ENCODE peak calls at places on chromosomes 7 and 10, in nine cellular contexts. One of them, this sample, is unnamed. For H3K4me1, the result is how much of the 10 kb centered on the place peaks cover.

GRCh38 chr10:98013776-98014175 is 16.6 kb downstream of the CRTAC1 start:
- DNase-seq in thyroid gland: no peak
- DNase-seq in cardiac muscle cell: no peak
- DNase-seq in astrocyte: no peak
- DNase-seq in lower lobe of right lung: no peak
- DNase-seq in colonic mucosa: no peak
- DNase-seq in right atrium auricular region: no peak
- DNase-seq in gastrocnemius medialis: no peak
- DNase-seq in fibroblast of lung: no peak
- DNase-seq in this sample: no peak

GRCh38 chr10:11849908-11850307 is 26.8 kb downstream of the PROSER2 start:
- DNase-seq in thyroid gland: no peak
- DNase-seq in colonic mucosa: no peak
- DNase-seq in astrocyte: no peak
- DNase-seq in gastrocnemius medialis: no peak
- DNase-seq in cardiac muscle cell: no peak
- DNase-seq in right atrium auricular region: no peak
- DNase-seq in lower lobe of right lung: peak
- DNase-seq in fibroblast of lung: no peak
- DNase-seq in this sample: no peak

GRCh38 chr10:102713814-102714620 is at the start of gene ARL3:
- DNase-seq in cardiac muscle cell: peak
- DNase-seq in astrocyte: peak
- DNase-seq in fibroblast of lung: peak
- DNase-seq in gastrocnemius medialis: peak
- DNase-seq in thyroid gland: peak
- DNase-seq in right atrium auricular region: peak
- DNase-seq in lower lobe of right lung: peak
- DNase-seq in colonic mucosa: peak
- DNase-seq in this sample: peak

GRCh38 chr10:35218339-35218955 is 91.8 kb downstream of the CREM start:
- DNase-seq in lower lobe of right lung: peak
- DNase-seq in colonic mucosa: peak
- DNase-seq in cardiac muscle cell: peak
- DNase-seq in gastrocnemius medialis: peak
- DNase-seq in right atrium auricular region: peak
- DNase-seq in astrocyte: peak
- DNase-seq in fibroblast of lung: peak
- DNase-seq in thyroid gland: peak
- DNase-seq in this sample: peak

GRCh38 chr7:42691030-42691639 is 220.7 kb downstream of the C7orf25 start:
- DNase-seq in thyroid gland: peak
- DNase-seq in gastrocnemius medialis: no peak
- DNase-seq in right atrium auricular region: no peak
- DNase-seq in fibroblast of lung: peak
- DNase-seq in astrocyte: peak
- DNase-seq in colonic mucosa: peak
- DNase-seq in cardiac muscle cell: peak
- DNase-seq in lower lobe of right lung: no peak
- DNase-seq in this sample: peak

GRCh38 chr10:124586142-124586541 is 124.5 kb downstream of the LHPP start:
- DNase-seq in thyroid gland: no peak
- DNase-seq in lower lobe of right lung: peak
- DNase-seq in cardiac muscle cell: no peak
- DNase-seq in fibroblast of lung: no peak
- DNase-seq in colonic mucosa: no peak
- DNase-seq in right atrium auricular region: no peak
- DNase-seq in astrocyte: no peak
- DNase-seq in gastrocnemius medialis: no peak
- DNase-seq in this sample: no peak

GRCh38 chr10:62640386-62640785 is 164.1 kb upstream of the ADO start:
- DNase-seq in lower lobe of right lung: no peak
- DNase-seq in right atrium auricular region: no peak
- DNase-seq in astrocyte: peak
- DNase-seq in thyroid gland: no peak
- DNase-seq in colonic mucosa: no peak
- DNase-seq in gastrocnemius medialis: no peak
- DNase-seq in cardiac muscle cell: no peak
- DNase-seq in fibroblast of lung: no peak
- DNase-seq in this sample: no peak

GRCh38 chr10:125016123-125016522 is 74.2 kb downstream of the ZRANB1 start:
- DNase-seq in astrocyte: no peak
- DNase-seq in thyroid gland: peak
- DNase-seq in gastrocnemius medialis: peak
- DNase-seq in right atrium auricular region: no peak
- DNase-seq in cardiac muscle cell: no peak
- DNase-seq in colonic mucosa: no peak
- DNase-seq in fibroblast of lung: no peak
- DNase-seq in lower lobe of right lung: no peak
- DNase-seq in this sample: no peak

GRCh38 chr7:128236924-128237586 is 4.0 kb upstream of the LEP start:
- DNase-seq in right atrium auricular region: no peak
- DNase-seq in cardiac muscle cell: no peak
- DNase-seq in fibroblast of lung: peak
- DNase-seq in thyroid gland: no peak
- DNase-seq in colonic mucosa: no peak
- DNase-seq in astrocyte: peak
- DNase-seq in gastrocnemius medialis: no peak
- DNase-seq in lower lobe of right lung: no peak
- DNase-seq in this sample: no peak

GRCh38 chr10:116892873-116893685 is 43.8 kb downstream of the ENO4 start:
- DNase-seq in fibroblast of lung: peak
- DNase-seq in thyroid gland: no peak
- DNase-seq in cardiac muscle cell: no peak
- DNase-seq in lower lobe of right lung: no peak
- DNase-seq in gastrocnemius medialis: no peak
- DNase-seq in colonic mucosa: no peak
- DNase-seq in right atrium auricular region: no peak
- DNase-seq in astrocyte: no peak
- DNase-seq in this sample: no peak

GRCh38 chr7:155190608-155191536 is 106.8 kb upstream of the INSIG1 start:
- DNase-seq in astrocyte: no peak
- DNase-seq in fibroblast of lung: peak
- DNase-seq in lower lobe of right lung: peak
- DNase-seq in right atrium auricular region: no peak
- DNase-seq in thyroid gland: peak
- DNase-seq in colonic mucosa: peak
- DNase-seq in cardiac muscle cell: peak
- DNase-seq in gastrocnemius medialis: peak
- DNase-seq in this sample: peak

GRCh38 chr7:154776350-154776749 is 226.6 kb downstream of the PAXIP1 start:
- DNase-seq in fibroblast of lung: no peak
- DNase-seq in astrocyte: no peak
- DNase-seq in cardiac muscle cell: no peak
- DNase-seq in thyroid gland: no peak
- DNase-seq in colonic mucosa: no peak
- DNase-seq in gastrocnemius medialis: no peak
- DNase-seq in right atrium auricular region: no peak
- DNase-seq in lower lobe of right lung: no peak
- DNase-seq in this sample: no peak

GRCh38 chr10:62815373-62816111 is 624 bp downstream of the EGR2 start:
- DNase-seq in astrocyte: peak
- DNase-seq in fibroblast of lung: no peak
- DNase-seq in thyroid gland: peak
- DNase-seq in cardiac muscle cell: peak
- DNase-seq in colonic mucosa: peak
- DNase-seq in right atrium auricular region: no peak
- DNase-seq in gastrocnemius medialis: no peak
- DNase-seq in lower lobe of right lung: peak
- DNase-seq in this sample: peak

GRCh38 chr10:13882112-13882711 is 295.4 kb downstream of the PRPF18 start:
- DNase-seq in astrocyte: peak
- DNase-seq in right atrium auricular region: no peak
- DNase-seq in lower lobe of right lung: peak
- DNase-seq in fibroblast of lung: peak
- DNase-seq in gastrocnemius medialis: peak
- DNase-seq in colonic mucosa: no peak
- DNase-seq in thyroid gland: no peak
- DNase-seq in cardiac muscle cell: no peak
- DNase-seq in this sample: peak

GRCh38 chr7:36787933-36788378 is 63.7 kb upstream of the AOAH start:
- DNase-seq in gastrocnemius medialis: no peak
- DNase-seq in fibroblast of lung: no peak
- DNase-seq in astrocyte: no peak
- DNase-seq in thyroid gland: no peak
- DNase-seq in cardiac muscle cell: no peak
- DNase-seq in right atrium auricular region: no peak
- DNase-seq in lower lobe of right lung: no peak
- DNase-seq in colonic mucosa: no peak
- DNase-seq in this sample: no peak

GRCh38 chr7:46752881-46753366 is 829.0 kb downstream of the TNS3 start:
- DNase-seq in right atrium auricular region: no peak
- DNase-seq in astrocyte: peak
- DNase-seq in gastrocnemius medialis: no peak
- DNase-seq in cardiac muscle cell: no peak
- DNase-seq in fibroblast of lung: peak
- DNase-seq in lower lobe of right lung: no peak
- DNase-seq in thyroid gland: no peak
- DNase-seq in colonic mucosa: no peak
- DNase-seq in this sample: no peak

GRCh38 chr7:142611566-142612250 is 137.6 kb upstream of the PRSS1 start:
- DNase-seq in right atrium auricular region: no peak
- DNase-seq in astrocyte: no peak
- DNase-seq in colonic mucosa: no peak
- DNase-seq in cardiac muscle cell: no peak
- DNase-seq in fibroblast of lung: no peak
- DNase-seq in gastrocnemius medialis: no peak
- DNase-seq in lower lobe of right lung: no peak
- DNase-seq in thyroid gland: no peak
- DNase-seq in this sample: no peak

GRCh38 chr10:116925061-116925460 is 75.8 kb downstream of the ENO4 start:
- DNase-seq in gastrocnemius medialis: no peak
- DNase-seq in thyroid gland: no peak
- DNase-seq in cardiac muscle cell: no peak
- DNase-seq in right atrium auricular region: no peak
- DNase-seq in astrocyte: no peak
- DNase-seq in lower lobe of right lung: no peak
- DNase-seq in colonic mucosa: no peak
- DNase-seq in fibroblast of lung: no peak
- DNase-seq in this sample: no peak

GRCh38 chr7:25517906-25518305 is 289.6 kb upstream of the NPVF start:
- DNase-seq in lower lobe of right lung: no peak
- DNase-seq in astrocyte: no peak
- DNase-seq in gastrocnemius medialis: no peak
- DNase-seq in right atrium auricular region: no peak
- DNase-seq in fibroblast of lung: no peak
- DNase-seq in colonic mucosa: no peak
- DNase-seq in cardiac muscle cell: no peak
- DNase-seq in thyroid gland: no peak
- DNase-seq in this sample: peak

GRCh38 chr10:5416981-5417380 is 4.6 kb downstream of the NET1 start:
- DNase-seq in colonic mucosa: no peak
- DNase-seq in cardiac muscle cell: no peak
- DNase-seq in fibroblast of lung: no peak
- DNase-seq in astrocyte: peak
- DNase-seq in gastrocnemius medialis: peak
- DNase-seq in thyroid gland: no peak
- DNase-seq in lower lobe of right lung: no peak
- DNase-seq in right atrium auricular region: no peak
- DNase-seq in this sample: peak

GRCh38 chr7:16616542-16616941 is 29.0 kb downstream of the ANKMY2 start:
- DNase-seq in right atrium auricular region: no peak
- DNase-seq in cardiac muscle cell: no peak
- DNase-seq in thyroid gland: no peak
- DNase-seq in gastrocnemius medialis: peak
- DNase-seq in lower lobe of right lung: peak
- DNase-seq in colonic mucosa: no peak
- DNase-seq in astrocyte: no peak
- DNase-seq in fibroblast of lung: no peak
- DNase-seq in this sample: peak
- H3K4me3 ChIP-seq in right atrium auricular region: no peak
- H3K4me3 ChIP-seq in cardiac muscle cell: no peak
- H3K4me3 ChIP-seq in thyroid gland: no peak
- H3K4me3 ChIP-seq in gastrocnemius medialis: no peak
- H3K4me3 ChIP-seq in lower lobe of right lung: no peak
- H3K4me3 ChIP-seq in colonic mucosa: no peak
- H3K4me3 ChIP-seq in astrocyte: no peak
- H3K4me3 ChIP-seq in fibroblast of lung: no peak
- H3K4me3 ChIP-seq in this sample: no peak

GRCh38 chr7:334618-335357 is 44.8 kb downstream of the FOXL3 start:
- DNase-seq in right atrium auricular region: no peak
- DNase-seq in thyroid gland: no peak
- DNase-seq in colonic mucosa: no peak
- DNase-seq in lower lobe of right lung: no peak
- DNase-seq in gastrocnemius medialis: no peak
- DNase-seq in astrocyte: no peak
- DNase-seq in fibroblast of lung: no peak
- DNase-seq in cardiac muscle cell: no peak
- DNase-seq in this sample: no peak
- H3K4me1 ChIP-seq in right atrium auricular region: under half
- H3K4me1 ChIP-seq in thyroid gland: under half
- H3K4me1 ChIP-seq in colonic mucosa: under half
- H3K4me1 ChIP-seq in lower lobe of right lung: under half
- H3K4me1 ChIP-seq in gastrocnemius medialis: under half
- H3K4me1 ChIP-seq in astrocyte: under half
- H3K4me1 ChIP-seq in fibroblast of lung: under half
- H3K4me1 ChIP-seq in cardiac muscle cell: under half
- H3K4me1 ChIP-seq in this sample: under half

GRCh38 chr10:76303682-76304316 is 872.4 kb downstream of the LRMDA start:
- DNase-seq in fibroblast of lung: peak
- DNase-seq in right atrium auricular region: peak
- DNase-seq in lower lobe of right lung: peak
- DNase-seq in colonic mucosa: peak
- DNase-seq in astrocyte: peak
- DNase-seq in gastrocnemius medialis: peak
- DNase-seq in cardiac muscle cell: peak
- DNase-seq in thyroid gland: peak
- DNase-seq in this sample: peak
- TF ChIP-seq CTCF in fibroblast of lung: peak
- TF ChIP-seq CTCF in right atrium auricular region: peak
- TF ChIP-seq CTCF in lower lobe of right lung: peak
- TF ChIP-seq CTCF in colonic mucosa: peak
- TF ChIP-seq CTCF in astrocyte: peak
- TF ChIP-seq CTCF in gastrocnemius medialis: no peak
- TF ChIP-seq CTCF in cardiac muscle cell: peak
- TF ChIP-seq CTCF in thyroid gland: peak
- TF ChIP-seq CTCF in this sample: peak

GRCh38 chr7:97016392-97017196 is 8.0 kb downstream of the DLX5 start:
- DNase-seq in cardiac muscle cell: no peak
- DNase-seq in right atrium auricular region: no peak
- DNase-seq in thyroid gland: no peak
- DNase-seq in colonic mucosa: no peak
- DNase-seq in gastrocnemius medialis: no peak
- DNase-seq in fibroblast of lung: no peak
- DNase-seq in astrocyte: no peak
- DNase-seq in lower lobe of right lung: no peak
- DNase-seq in this sample: peak
- H3K4me3 ChIP-seq in cardiac muscle cell: no peak
- H3K4me3 ChIP-seq in right atrium auricular region: no peak
- H3K4me3 ChIP-seq in thyroid gland: no peak
- H3K4me3 ChIP-seq in colonic mucosa: no peak
- H3K4me3 ChIP-seq in gastrocnemius medialis: peak
- H3K4me3 ChIP-seq in fibroblast of lung: no peak
- H3K4me3 ChIP-seq in astrocyte: no peak
- H3K4me3 ChIP-seq in lower lobe of right lung: no peak
- H3K4me3 ChIP-seq in this sample: peak

DNA sequence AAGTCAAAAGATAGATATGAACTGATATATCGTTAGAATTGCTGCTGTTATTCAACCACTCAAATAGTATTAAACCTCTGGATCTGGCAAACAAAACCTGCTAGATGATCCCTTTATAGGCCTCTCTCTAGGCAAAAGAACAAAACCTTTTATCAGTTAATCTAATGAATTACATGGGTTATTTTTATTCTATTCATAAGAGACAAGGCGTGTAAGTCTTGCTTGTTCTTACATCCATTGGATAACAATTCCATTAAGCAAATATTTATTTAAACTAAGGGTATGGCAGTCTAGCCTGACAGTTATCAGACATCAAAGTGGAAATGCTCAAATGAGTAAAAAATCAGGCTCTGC is 16.6 kb upstream of the ADRB1 start:
- DNase-seq in lower lobe of right lung: no peak
- DNase-seq in right atrium auricular region: no peak
- DNase-seq in cardiac muscle cell: no peak
- DNase-seq in colonic mucosa: no peak
- DNase-seq in thyroid gland: no peak
- DNase-seq in gastrocnemius medialis: no peak
- DNase-seq in fibroblast of lung: no peak
- DNase-seq in astrocyte: no peak
- DNase-seq in this sample: no peak
- H3K4me1 ChIP-seq in lower lobe of right lung: under half
- H3K4me1 ChIP-seq in right atrium auricular region: under half
- H3K4me1 ChIP-seq in cardiac muscle cell: under half
- H3K4me1 ChIP-seq in colonic mucosa: under half
- H3K4me1 ChIP-seq in thyroid gland: under half
- H3K4me1 ChIP-seq in gastrocnemius medialis: under half
- H3K4me1 ChIP-seq in fibroblast of lung: under half
- H3K4me1 ChIP-seq in astrocyte: under half
- H3K4me1 ChIP-seq in this sample: under half